ENCODE peak calls at places on chromosomes 4 and X, in nine cellular contexts. F is endothelial cell of umbilical vein, A is tibial nerve, L is IMR-90, I is A549, Q is K562, K is breast epithelium, T is uterus, E is esophagus muscularis mucosa. J is an unnamed sample.

GRCh38 chr4:61995717-61996337 is 795.7 kb downstream of the ADGRL3 start:
- DNase-seq in E (no peak), K (no peak), L (no peak), T (no peak), F (no peak), Q (no peak), A (no peak), I (no peak), J (no peak)

GRCh38 chrX:150227321-150227860 is 135.7 kb upstream of the MAMLD1 start:
- DNase-seq in L (no peak), A (no peak), F (no peak), I (no peak), E (peak), Q (no peak), T (no peak), K (no peak), J (no peak)

GRCh38 chr4:122665148-122665547 is 44.3 kb upstream of the IL21 start:
- DNase-seq in A (no peak), L (no peak), K (no peak), Q (no peak), F (no peak), I (no peak), T (no peak), E (peak), J (no peak)

GRCh38 chrX:143615851-143616250 is 20.1 kb downstream of the SLITRK4 start:
- DNase-seq in I (no peak), E (no peak), Q (no peak), F (no peak), A (no peak), K (no peak), L (no peak), T (no peak), J (no peak)

GRCh38 chrX:140099221-140099620 is 133.9 kb upstream of the CXorf66 start:
- DNase-seq in E (no peak), Q (no peak), F (no peak), K (no peak), L (no peak), T (no peak), A (no peak), I (no peak), J (no peak)

GRCh38 chrX:136431625-136432024 is 56.1 kb upstream of the BRS3 start:
- DNase-seq in T (no peak), E (no peak), I (no peak), K (no peak), Q (no peak), F (no peak), A (no peak), L (no peak), J (no peak)

GRCh38 chrX:11239230-11239629 is 54.0 kb upstream of the AMELX start:
- DNase-seq in L (peak), K (no peak), A (no peak), T (no peak), F (no peak), E (no peak), I (no peak), Q (peak), J (no peak)

GRCh38 chr4:159077702-159078495 is 25.0 kb upstream of the RAPGEF2 start:
- DNase-seq in E (no peak), Q (no peak), F (no peak), L (peak), K (no peak), T (no peak), I (no peak), A (no peak), J (no peak)

GRCh38 chr4:22389240-22389871 is 126.5 kb downstream of the ADGRA3 start:
- DNase-seq in A (peak), L (peak), I (peak), E (no peak), K (no peak), T (peak), Q (peak), F (peak), J (peak)

GRCh38 chr4:825063-825968 is 613 bp downstream of the CPLX1 start:
- DNase-seq in K (no peak), A (no peak), E (no peak), I (no peak), L (no peak), T (no peak), F (no peak), Q (peak), J (no peak)

GRCh38 chr4:168924648-168925047 is 85.4 kb downstream of the CBR4 start:
- DNase-seq in L (no peak), K (no peak), A (no peak), E (no peak), Q (no peak), I (no peak), F (no peak), T (no peak), J (no peak)

GRCh38 chrX:15349046-15349445 is 13.7 kb upstream of the PIGA start:
- DNase-seq in K (peak), A (peak), L (peak), I (peak), E (no peak), Q (peak), F (peak), T (no peak), J (no peak)

GRCh38 chrX:136112781-136113180 is 34.6 kb upstream of the FHL1 start:
- DNase-seq in I (no peak), A (no peak), T (no peak), Q (no peak), K (no peak), F (no peak), E (no peak), L (no peak), J (no peak)

GRCh38 chr4:11720292-11720691 is 291.6 kb upstream of the HS3ST1 start:
- DNase-seq in L (peak), I (peak), K (no peak), F (peak), T (no peak), E (no peak), A (peak), Q (no peak), J (no peak)

GRCh38 chrX:323721-324628 is 5.4 kb upstream of the GTPBP6 start:
- DNase-seq in L (peak), T (no peak), F (no peak), I (peak), K (peak), A (no peak), Q (no peak), E (no peak), J (no peak)

GRCh38 chr4:182014989-182015388 is 228.2 kb upstream of the TENM3 start:
- DNase-seq in L (no peak), Q (no peak), I (no peak), A (no peak), E (no peak), T (no peak), F (no peak), K (no peak), J (no peak)

GRCh38 chr4:3460926-3461325 is 2.2 kb upstream of the DOK7 start:
- DNase-seq in Q (no peak), I (no peak), L (no peak), K (no peak), E (no peak), F (no peak), A (no peak), T (no peak), J (no peak)

GRCh38 chr4:86910820-86911684 is 18.8 kb upstream of the C4orf36 start:
- DNase-seq in T (no peak), A (no peak), E (no peak), F (no peak), L (peak), Q (no peak), I (no peak), K (no peak), J (no peak)

GRCh38 chrX:152658302-152658701 is 20.6 kb downstream of the GABRQ start:
- DNase-seq in F (no peak), I (no peak), E (peak), T (no peak), A (no peak), Q (peak), L (no peak), K (no peak), J (no peak)

GRCh38 chr4:113173865-113174264 is 124.4 kb downstream of the ANK2 start:
- DNase-seq in L (no peak), I (no peak), A (no peak), T (no peak), Q (no peak), K (no peak), E (no peak), F (no peak), J (no peak)

DNA sequence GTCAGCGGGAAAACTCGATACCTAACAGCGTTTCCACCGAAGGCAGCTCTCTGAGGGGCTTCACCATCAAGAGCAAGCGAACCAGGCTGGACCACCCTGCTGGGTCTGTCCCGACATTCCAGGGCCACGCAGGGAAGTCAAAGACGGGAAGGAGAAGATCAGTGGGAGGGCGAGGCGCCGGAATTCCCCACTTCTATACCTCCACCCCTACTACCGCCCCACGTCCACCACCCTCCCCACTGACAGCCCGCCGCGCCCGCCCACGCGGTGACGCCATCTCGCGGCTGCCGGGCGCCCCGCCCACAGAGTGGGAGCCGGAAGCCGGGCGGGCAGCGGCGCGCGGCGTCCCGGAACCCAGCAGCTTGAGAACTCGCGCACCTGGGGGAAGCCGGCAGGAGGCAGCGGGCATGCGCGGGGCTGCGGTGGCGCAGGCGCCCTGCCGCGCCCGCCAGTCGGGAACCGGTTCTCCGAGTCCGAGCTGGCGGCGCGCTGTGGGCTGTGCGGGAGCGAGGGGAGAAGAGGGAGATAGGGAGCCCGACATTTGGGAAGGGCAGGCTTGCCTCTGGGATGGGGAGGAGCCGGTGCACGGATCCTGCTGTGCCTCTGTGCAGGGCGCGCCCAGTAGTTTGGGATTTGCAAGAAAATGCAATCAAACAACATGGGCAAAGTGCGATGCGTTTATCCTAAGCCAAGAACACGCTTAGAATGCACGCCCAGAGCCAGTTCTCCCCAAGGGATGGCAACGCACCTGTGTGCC is 3.2 kb upstream of the STIM2 start:
- DNase-seq in E (peak), T (peak), I (peak), L (peak), F (peak), K (peak), A (peak), Q (peak), J (peak)
- TF ChIP-seq POLR2A in E (no peak), T (peak), I (peak), L (no peak), F (peak), K (no peak), A (peak), Q (peak), J (peak)

DNA sequence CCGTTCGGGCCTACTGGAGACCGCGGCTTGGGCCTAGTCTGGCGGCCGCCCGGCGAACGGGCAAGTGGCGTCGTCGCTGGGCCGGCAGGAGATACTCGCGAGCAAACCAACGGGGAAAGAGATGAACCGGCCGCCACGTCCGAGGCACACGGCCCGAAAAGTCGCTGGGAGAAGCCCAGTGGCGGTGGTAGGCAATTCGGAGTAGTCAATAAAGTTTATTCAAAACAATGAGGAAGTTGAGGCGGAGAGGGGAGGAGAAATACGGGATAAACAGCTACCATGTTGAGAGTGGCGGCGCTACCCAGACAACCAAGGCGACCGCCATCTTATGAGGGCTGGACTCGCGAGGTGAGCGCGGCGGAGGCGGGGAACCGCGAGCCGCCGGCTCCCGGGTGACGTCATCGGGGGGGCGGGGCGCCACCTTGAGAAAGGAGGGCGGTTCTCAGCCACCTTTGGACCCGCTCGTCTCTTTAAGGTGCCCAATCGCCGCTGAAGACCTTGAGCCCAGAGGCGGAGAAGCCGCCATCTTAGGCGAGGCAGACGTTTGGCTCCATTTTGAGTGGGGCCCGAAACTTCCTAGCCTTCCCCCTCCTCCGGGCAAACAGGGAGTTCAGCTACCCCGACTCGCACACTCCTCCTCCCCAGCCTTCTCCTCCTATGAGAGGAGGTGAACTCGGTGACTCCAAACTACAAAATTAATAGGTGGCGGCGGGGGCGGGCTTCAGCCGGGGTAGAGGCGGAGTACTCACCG is at the start of gene PHF8:
- DNase-seq in T (peak), A (peak), E (peak), L (peak), Q (peak), I (peak), F (peak), K (peak), J (peak)
- TF ChIP-seq POLR2A in T (peak), A (peak), E (no peak), L (peak), Q (peak), I (peak), F (peak), K (no peak), J (no peak)

GRCh38 chrX:123764967-123765871 is 32.4 kb upstream of the THOC2 start:
- DNase-seq in I (peak), K (peak), F (peak), L (peak), Q (peak), T (peak), E (peak), A (peak), J (peak)
- TF ChIP-seq POLR2A in I (peak), K (no peak), F (no peak), L (no peak), Q (peak), T (no peak), E (no peak), A (peak), J (peak)

GRCh38 chr4:128812360-128812958 is 3.0 kb downstream of the JADE1 start:
- DNase-seq in E (no peak), A (peak), L (peak), F (peak), I (peak), T (no peak), Q (no peak), K (no peak), J (peak)
- TF ChIP-seq POLR2A in E (no peak), A (no peak), L (no peak), F (peak), I (no peak), T (no peak), Q (no peak), K (no peak), J (no peak)

DNA sequence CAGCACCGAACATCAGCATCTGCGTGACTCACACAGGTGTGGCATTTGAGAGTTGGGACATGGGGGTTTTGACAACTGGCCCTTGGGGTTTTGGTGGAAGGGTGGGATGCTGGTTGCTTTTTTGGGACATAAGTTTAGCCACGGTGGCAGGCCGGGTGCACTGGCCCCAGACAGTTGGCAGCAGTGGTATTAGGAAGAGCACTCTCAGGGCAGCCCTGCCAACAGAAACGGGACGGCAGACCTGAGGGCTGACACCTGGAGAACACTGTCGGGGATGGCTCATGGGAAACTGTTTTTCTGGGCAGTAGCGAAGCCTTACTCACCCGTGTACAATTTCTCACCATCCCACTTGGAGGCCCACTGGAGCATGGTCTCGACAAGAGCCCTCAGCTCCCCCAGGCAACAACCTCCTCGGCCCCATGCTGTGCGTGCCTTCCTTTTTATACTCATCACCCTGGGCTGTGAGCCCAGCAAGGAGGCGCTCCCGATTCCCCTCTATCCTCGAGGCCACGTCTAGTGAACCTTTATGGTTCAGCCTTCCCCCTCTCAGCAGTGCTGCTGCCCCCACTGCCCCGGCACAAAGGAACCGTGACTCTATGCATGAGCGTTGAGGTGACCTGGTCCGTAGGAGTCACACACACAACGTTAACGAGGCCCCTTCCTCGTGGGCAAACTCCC is 30.6 kb downstream of the WDR1 start:
- DNase-seq in A (no peak), E (no peak), Q (no peak), F (no peak), L (no peak), I (no peak), K (peak), T (no peak), J (no peak)
- TF ChIP-seq POLR2A in A (no peak), E (no peak), Q (no peak), F (no peak), L (no peak), I (no peak), K (no peak), T (no peak), J (no peak)

J was measured in H54.